ENCODE peak calls at places on chromosomes 5 and 9, in seven cellular contexts. H is uterus; D is stimulated activated CD4-positive, alpha-beta T cell treated with anti-CD3 and anti-CD28 coated beads, Interleukin-12 subunit alpha, Interleukin-12 subunit beta, amount 100 ng/mL, for 48 hours; J is skeletal muscle cell; U is activated CD4-positive, alpha-beta memory T cell treated with anti-CD3 and anti-CD28 coated beads for 36 hours; P is NCI-H1092 treated with DMSO at 0.1 percent for 48 hours; M is spleen. I is an unnamed sample.

GRCh38 chr5:179797741-179798140 is 4.0 kb downstream of the LTC4S start:
- DNase-seq in H (no peak), D (no peak), J (no peak), U (no peak), P (no peak), M (peak; percentile 71), I (no peak)

GRCh38 chr5:177495243-177496060 is 2.0 kb downstream of the PDLIM7 start:
- DNase-seq in H (peak; percentile 85), D (no peak), J (peak; percentile 77), U (no peak), P (no peak), M (peak; percentile 84), I (peak; percentile 83)

GRCh38 chr9:15999422-16000339 is 446.8 kb downstream of the CCDC171 start:
- DNase-seq in H (peak; percentile 37), D (no peak), J (peak; percentile 98), U (no peak), P (no peak), M (no peak), I (peak; percentile 54)

GRCh38 chr9:94160594-94161501 is 76.6 kb downstream of the PTPDC1 start:
- DNase-seq in H (no peak), D (no peak), J (no peak), U (no peak), P (no peak), M (no peak), I (no peak)

GRCh38 chr5:167763772-167764171 is 527.7 kb upstream of the WWC1 start:
- DNase-seq in H (no peak), D (no peak), J (peak; percentile 61), U (no peak), P (no peak), M (no peak), I (no peak)

GRCh38 chr9:121286973-121287721 is 19.2 kb downstream of the GSN start:
- DNase-seq in H (peak; percentile 90), D (peak; percentile 28), J (peak; percentile 89), U (peak; percentile 59), P (no peak), M (no peak), I (peak; percentile 97)

GRCh38 chr9:83432104-83432627 is 106.0 kb downstream of the FRMD3 start:
- DNase-seq in H (peak; percentile 37), D (no peak), J (peak; percentile 31), U (no peak), P (no peak), M (peak; percentile 83), I (peak; percentile 49)

GRCh38 chr9:111903996-111904395 is 7.4 kb downstream of the UGCG start:
- DNase-seq in H (no peak), D (no peak), J (no peak), U (no peak), P (no peak), M (no peak), I (no peak)

GRCh38 chr9:88874391-88874790 is 116.9 kb upstream of the S1PR3 start:
- DNase-seq in H (no peak), D (no peak), J (no peak), U (no peak), P (no peak), M (no peak), I (peak; percentile 7)

GRCh38 chr5:178236685-178237084 is 4.1 kb upstream of the PHYKPL start:
- DNase-seq in H (no peak), D (no peak), J (no peak), U (no peak), P (no peak), M (no peak), I (no peak)

GRCh38 chr9:95088421-95089161 is 228.9 kb downstream of the FANCC start:
- DNase-seq in H (no peak), D (no peak), J (no peak), U (no peak), P (no peak), M (peak; percentile 62), I (no peak)

GRCh38 chr5:171355302-171355724 is 32.3 kb upstream of the NPM1 start:
- DNase-seq in H (no peak), D (peak; percentile 20), J (no peak), U (peak; percentile 67), P (no peak), M (peak; percentile 4), I (no peak)

GRCh38 chr9:135522931-135523330 is 1.7 kb downstream of the LCN1 start:
- DNase-seq in H (no peak), D (no peak), J (no peak), U (no peak), P (no peak), M (no peak), I (no peak)

GRCh38 chr9:137787376-137787775 is 90.2 kb upstream of the CACNA1B start:
- DNase-seq in H (no peak), D (no peak), J (no peak), U (no peak), P (no peak), M (no peak), I (no peak)

GRCh38 chr9:21028476-21028875 is 3.0 kb downstream of the HACD4 start:
- DNase-seq in H (no peak), D (no peak), J (no peak), U (peak; percentile 25), P (no peak), M (no peak), I (no peak)

GRCh38 chr9:83166369-83166768 is 103.4 kb upstream of the RASEF start:
- DNase-seq in H (no peak), D (no peak), J (no peak), U (no peak), P (no peak), M (no peak), I (no peak)

GRCh38 chr9:109030426-109030825 is 17.1 kb upstream of the CTNNAL1 start:
- DNase-seq in H (no peak), D (no peak), J (no peak), U (no peak), P (no peak), M (no peak), I (no peak)

GRCh38 chr5:25614466-25614865 is 969.7 kb upstream of the CDH10 start:
- DNase-seq in H (no peak), D (no peak), J (no peak), U (no peak), P (no peak), M (no peak), I (no peak)

GRCh38 chr9:112249277-112249676 is 74.2 kb upstream of the SUSD1 start:
- DNase-seq in H (no peak), D (no peak), J (no peak), U (no peak), P (no peak), M (no peak), I (peak; percentile 71)

GRCh38 chr9:19087601-19088000 is 15.1 kb downstream of the HAUS6 start:
- DNase-seq in H (no peak), D (no peak), J (no peak), U (no peak), P (no peak), M (no peak), I (no peak)

GRCh38 chr9:16413509-16414016 is 456.9 kb downstream of the BNC2 start:
- DNase-seq in H (peak; percentile 33), D (no peak), J (peak; percentile 98), U (no peak), P (no peak), M (no peak), I (peak; percentile 15)

GRCh38 chr5:31962321-31962720 is 211.8 kb downstream of the GOLPH3 start:
- DNase-seq in H (peak; percentile 24), D (no peak), J (no peak), U (no peak), P (no peak), M (no peak), I (no peak)

I was measured in dermis blood vessel endothelial cell.